ENCODE peak calls at places on chromosomes 3 and 15, in nine cellular contexts. Q is esophagus muscularis mucosa; D is IMR-90; U is fibroblast of villous mesenchyme; L is naive thymus-derived CD4-positive, alpha-beta T cell; E is heart right ventricle; H is fibroblast of mammary gland; C is kidney; N is neuronal stem cell. Y is an unnamed sample.

GRCh38 chr3:133753779-133754164 is 7.6 kb downstream of the TF start:
- DNase-seq in H (no peak), C (no peak), E (no peak), Q (no peak), U (no peak), D (no peak), N (no peak), L (no peak), Y (no peak)

GRCh38 chr15:68244235-68244634 is 14.7 kb upstream of the CLN6 start:
- DNase-seq in Q (no peak), D (no peak), H (no peak), U (no peak), E (no peak), L (no peak), N (no peak), C (no peak), Y (no peak)

GRCh38 chr3:165642761-165643432 is 194.3 kb downstream of the BCHE start:
- DNase-seq in L (no peak), C (no peak), N (no peak), E (peak; percentile 28), H (peak; percentile 97), Q (peak; percentile 92), D (peak; percentile 98), U (peak; percentile 88), Y (peak; percentile 97)

GRCh38 chr3:71466483-71466882 is 117.0 kb downstream of the FOXP1 start:
- DNase-seq in H (peak; percentile 14), C (no peak), E (peak; percentile 59), D (no peak), U (peak; percentile 13), N (no peak), L (no peak), Q (peak; percentile 53), Y (no peak)

GRCh38 chr3:177098551-177098950 is 98.7 kb downstream of the TBL1XR1 start:
- DNase-seq in U (no peak), E (no peak), C (no peak), Q (no peak), H (no peak), D (no peak), N (no peak), L (no peak), Y (no peak)

GRCh38 chr15:23823508-23823907 is 136.4 kb upstream of the NDN start:
- DNase-seq in N (no peak), C (no peak), L (no peak), Q (no peak), D (no peak), H (no peak), U (no peak), E (no peak), Y (no peak)

GRCh38 chr15:99578809-99579208 is 13.0 kb downstream of the MEF2A start:
- DNase-seq in D (no peak), N (no peak), C (no peak), H (peak; percentile 23), L (no peak), U (no peak), Q (no peak), E (no peak), Y (no peak)

GRCh38 chr15:67790610-67791319 is 34.5 kb upstream of the SKOR1 start:
- DNase-seq in N (no peak), H (no peak), E (no peak), Q (no peak), D (no peak), C (no peak), U (no peak), L (no peak), Y (no peak)

GRCh38 chr3:83882701-83883100 is 1076.1 kb upstream of the CADM2 start:
- DNase-seq in U (no peak), N (no peak), D (no peak), L (no peak), E (no peak), H (no peak), Q (no peak), C (no peak), Y (no peak)

GRCh38 chr15:100873029-100873677 is 6.5 kb upstream of the ALDH1A3 start:
- DNase-seq in Q (no peak), E (peak; percentile 60), U (peak; percentile 95), H (peak; percentile 90), N (peak; percentile 76), D (peak; percentile 87), L (no peak), C (no peak), Y (peak; percentile 74)

GRCh38 chr3:114758828-114759709 is 388.0 kb downstream of the ZBTB20 start:
- DNase-seq in Q (no peak), U (peak; percentile 69), E (no peak), H (peak; percentile 84), D (peak; percentile 59), N (no peak), L (no peak), C (no peak), Y (no peak)

DNA sequence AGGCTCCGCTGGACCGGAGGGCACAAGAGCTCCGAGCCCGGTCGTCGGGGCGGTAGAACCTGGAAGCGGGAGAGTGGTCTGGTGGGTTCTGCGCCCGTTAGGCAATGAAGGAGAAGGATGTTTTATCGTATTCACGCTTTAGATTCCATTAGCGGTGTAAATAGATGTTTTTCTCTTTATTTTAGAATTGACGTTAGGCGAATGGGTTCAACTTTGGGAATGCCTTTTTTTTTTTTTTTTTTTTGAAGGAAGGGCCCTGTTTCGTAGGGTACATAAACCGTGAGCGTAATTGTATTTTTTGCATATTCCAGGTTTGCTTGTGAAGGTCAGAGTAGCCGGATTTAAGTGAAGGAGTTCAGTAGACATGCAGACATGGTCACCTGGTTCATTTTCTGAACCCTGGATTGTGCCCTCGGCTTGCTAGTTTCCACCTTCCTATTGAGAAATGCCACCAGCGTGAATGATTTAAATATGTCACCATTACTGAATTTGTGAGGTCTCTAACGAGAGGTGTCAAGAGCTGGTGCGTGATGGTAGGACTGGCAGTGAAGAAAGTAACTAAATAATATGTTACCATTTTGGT is 808 bp downstream of the RBM6 start:
- DNase-seq in U (peak; percentile 12), Q (no peak), N (no peak), E (no peak), D (no peak), L (no peak), H (no peak), C (no peak), Y (no peak)
- H3K4me3 ChIP-seq in U (peak overlapping the region; percentile 94), Q (peak overlapping the region; percentile 91), N (peak overlapping the region; percentile 77), E (peak overlapping the region; percentile 84), D (peak overlapping the region; percentile 80), L (peak overlapping the region; percentile 88), H (peak overlapping the region; percentile 63), C (peak overlapping the region; percentile 89), Y (peak overlapping the region; percentile 98)

GRCh38 chr3:138082085-138082991 is 33.1 kb downstream of the DZIP1L start:
- DNase-seq in U (peak; percentile 98), D (peak; percentile 93), C (no peak), E (no peak), Q (peak; percentile 70), H (peak; percentile 81), N (no peak), L (no peak), Y (peak; percentile 22)
- H3K4me3 ChIP-seq in U (peak overlapping the region; percentile 43), D (peak overlapping the region; percentile 26), C (no peak overlapping the region), E (no peak overlapping the region), Q (no peak overlapping the region), H (peak overlapping the region; percentile 17), N (no peak overlapping the region), L (no peak overlapping the region), Y (no peak overlapping the region)

DNA sequence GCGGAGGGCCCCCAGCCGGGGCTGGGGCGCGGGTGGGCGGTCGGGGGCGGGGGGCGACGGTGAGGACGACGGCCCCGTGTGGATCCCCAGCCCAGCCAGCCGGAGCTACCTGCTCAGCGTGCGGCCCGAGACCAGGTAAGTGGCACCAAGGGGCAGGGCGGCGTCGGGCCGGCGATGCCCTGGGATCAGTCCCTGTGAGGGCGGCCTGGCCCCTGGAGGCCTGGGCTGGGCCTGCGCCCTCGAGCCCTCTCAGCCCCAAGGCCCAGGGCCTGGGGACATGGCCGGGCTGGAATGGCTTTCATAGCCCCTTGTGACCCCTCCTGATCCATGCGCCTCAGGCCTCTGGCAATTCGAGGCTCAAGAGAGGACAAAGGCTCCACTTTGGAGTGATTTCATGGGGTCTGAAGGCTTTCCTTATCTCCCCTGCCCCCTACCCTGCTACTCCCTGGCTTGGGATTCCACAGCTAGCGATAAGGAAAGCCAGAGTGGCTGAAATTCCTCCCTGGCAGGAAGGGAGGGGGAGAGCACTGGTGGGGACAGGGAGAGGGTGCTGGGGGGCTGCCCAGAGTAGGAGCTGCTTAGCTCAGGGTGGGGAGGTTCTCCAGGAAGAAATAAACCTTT is 415 bp downstream of the ALPK3 start:
- DNase-seq in E (no peak), N (peak; percentile 39), D (no peak), U (no peak), C (no peak), Q (no peak), L (no peak), H (no peak), Y (no peak)
- H3K4me3 ChIP-seq in E (peak overlapping the region; percentile 66), N (no peak overlapping the region), D (no peak overlapping the region), U (no peak overlapping the region), C (peak overlapping the region; percentile 58), Q (peak overlapping the region; percentile 52), L (no peak overlapping the region), H (no peak overlapping the region), Y (peak overlapping the region; percentile 42)

GRCh38 chr3:123493912-123494311 is 45.0 kb upstream of the ADCY5 start:
- DNase-seq in Q (no peak), U (no peak), H (no peak), C (no peak), E (no peak), L (no peak), N (no peak), D (no peak), Y (no peak)

GRCh38 chr3:123499316-123499715 is 50.4 kb upstream of the ADCY5 start:
- DNase-seq in E (no peak), C (no peak), L (no peak), D (peak; percentile 86), N (no peak), H (peak; percentile 43), U (no peak), Q (no peak), Y (no peak)

GRCh38 chr3:123503200-123503599 is 54.3 kb upstream of the ADCY5 start:
- DNase-seq in L (no peak), U (no peak), D (no peak), N (no peak), E (no peak), H (no peak), Q (no peak), C (no peak), Y (no peak)

DNA sequence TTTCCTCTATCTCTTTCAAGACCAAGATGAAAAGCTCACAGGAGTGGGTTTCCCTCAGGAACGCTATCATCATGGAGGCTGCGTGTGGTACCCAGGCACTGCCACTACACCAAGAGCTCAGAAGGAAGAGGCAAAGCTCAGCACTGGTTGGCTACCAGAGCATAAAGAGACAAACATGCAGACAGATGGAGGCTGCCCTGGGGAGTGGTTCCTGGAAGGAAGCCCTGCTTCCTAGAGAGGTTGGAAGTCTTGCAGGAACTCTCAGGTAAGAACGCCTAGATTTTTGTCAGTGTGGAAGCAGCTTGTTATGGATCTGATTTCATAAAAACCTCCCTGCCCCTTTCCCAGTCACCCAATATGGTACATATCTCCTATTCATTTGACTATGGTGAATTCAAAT is 49.9 kb upstream of the ADCY5 start:
- DNase-seq in Q (no peak), N (no peak), H (no peak), E (no peak), C (no peak), L (no peak), D (no peak), U (no peak), Y (no peak)
- H3K4me3 ChIP-seq in Q (no peak overlapping the region), N (no peak overlapping the region), H (no peak overlapping the region), E (no peak overlapping the region), C (no peak overlapping the region), L (no peak overlapping the region), D (no peak overlapping the region), U (no peak overlapping the region), Y (no peak overlapping the region)